ENCODE peak calls at places on chromosomes 1 and 21, in six cellular contexts. F, J, U, H, X and V are unnamed samples.

GRCh38 chr1:116284819-116285390 is 88.1 kb upstream of the ATP1A1 start:
- DNase-seq in F (no peak), J (no peak), U (no peak), H (no peak), X (no peak), V (no peak)

GRCh38 chr1:36109041-36109679 is 15.9 kb downstream of the COL8A2 start:
- DNase-seq in F (no peak), J (no peak), U (no peak), H (no peak), X (no peak), V (no peak)

GRCh38 chr1:220824031-220824989 is 37.6 kb downstream of the MTARC1 start:
- DNase-seq in F (no peak), J (no peak), U (no peak), H (no peak), X (no peak), V (no peak)

GRCh38 chr1:152110365-152110859 is 4.8 kb downstream of the TCHH start:
- DNase-seq in F (no peak), J (peak; percentile 57), U (no peak), H (no peak), X (peak; percentile 28), V (no peak)

GRCh38 chr1:183310753-183311465 is 107.3 kb downstream of the NMNAT2 start:
- DNase-seq in F (no peak), J (no peak), U (no peak), H (peak; percentile 50), X (no peak), V (no peak)

GRCh38 chr1:209926045-209926444 is 12.0 kb upstream of the SYT14 start:
- DNase-seq in F (no peak), J (no peak), U (no peak), H (no peak), X (no peak), V (no peak)

GRCh38 chr1:36203554-36204346 is 20.5 kb upstream of the THRAP3 start:
- DNase-seq in F (no peak), J (peak; percentile 84), U (peak; percentile 24), H (peak; percentile 41), X (peak; percentile 55), V (no peak)

GRCh38 chr1:10510520-10511493 is 36.1 kb downstream of the PEX14 start:
- DNase-seq in F (peak; percentile 72), J (no peak), U (no peak), H (no peak), X (no peak), V (no peak)

GRCh38 chr1:203428981-203429599 is 46.5 kb upstream of the PRELP start:
- DNase-seq in F (no peak), J (no peak), U (no peak), H (no peak), X (no peak), V (peak; percentile 45)

GRCh38 chr1:75203415-75204277 is 69.5 kb downstream of the LHX8 start:
- DNase-seq in F (peak; percentile 7), J (no peak), U (no peak), H (no peak), X (peak; percentile 63), V (peak; percentile 28)

GRCh38 chr1:185337221-185337620 is 20.2 kb upstream of the IVNS1ABP start:
- DNase-seq in F (no peak), J (no peak), U (no peak), H (no peak), X (no peak), V (no peak)

GRCh38 chr1:21655748-21656147 is 13.4 kb downstream of the RAP1GAP start:
- DNase-seq in F (peak; percentile 23), J (no peak), U (no peak), H (no peak), X (peak; percentile 56), V (no peak)

GRCh38 chr1:47709302-47710074 is 271.6 kb downstream of the FOXD2 start:
- DNase-seq in F (no peak), J (no peak), U (no peak), H (peak; percentile 18), X (peak; percentile 92), V (no peak)

GRCh38 chr1:62516600-62516999 is 79.8 kb downstream of the USP1 start:
- DNase-seq in F (no peak), J (no peak), U (no peak), H (no peak), X (no peak), V (no peak)

GRCh38 chr1:218366322-218367052 is 21.4 kb downstream of the TGFB2 start:
- DNase-seq in F (no peak), J (no peak), U (no peak), H (no peak), X (no peak), V (no peak)

GRCh38 chr1:212606734-212607205 is 1.8 kb upstream of the ATF3 start:
- DNase-seq in F (no peak), J (peak; percentile 91), U (peak; percentile 66), H (peak; percentile 77), X (peak; percentile 28), V (no peak)

GRCh38 chr21:31927872-31928476 is 55.2 kb downstream of the HUNK start:
- DNase-seq in F (no peak), J (no peak), U (no peak), H (no peak), X (peak; percentile 23), V (no peak)

GRCh38 chr21:36454079-36454478 is 25.8 kb downstream of the CLDN14 start:
- DNase-seq in F (no peak), J (no peak), U (no peak), H (peak; percentile 42), X (peak; percentile 53), V (no peak)

GRCh38 chr21:29187939-29188338 is 57.5 kb downstream of the MAP3K7CL start:
- DNase-seq in F (no peak), J (no peak), U (peak; percentile 49), H (peak; percentile 75), X (no peak), V (peak; percentile 26)

GRCh38 chr1:20032425-20032824 is 37.6 kb upstream of the PLA2G5 start:
- DNase-seq in F (no peak), J (no peak), U (no peak), H (no peak), X (no peak), V (peak; percentile 93)

GRCh38 chr1:237267743-237268142 is 225.8 kb downstream of the RYR2 start:
- DNase-seq in F (no peak), J (no peak), U (no peak), H (no peak), X (no peak), V (no peak)

GRCh38 chr1:230915079-230915478 is 46.8 kb upstream of the C1orf198 start:
- DNase-seq in F (no peak), J (no peak), U (no peak), H (no peak), X (no peak), V (no peak)

GRCh38 chr1:88773540-88774150 is 89.6 kb downstream of the PKN2 start:
- DNase-seq in F (peak; percentile 44), J (no peak), U (no peak), H (no peak), X (no peak), V (no peak)

GRCh38 chr1:212566522-212567479 is 41.8 kb upstream of the ATF3 start:
- DNase-seq in F (no peak), J (no peak), U (peak; percentile 53), H (peak; percentile 54), X (no peak), V (no peak)

GRCh38 chr1:216464489-216464888 is 41.2 kb upstream of the USH2A start:
- DNase-seq in F (peak; percentile 89), J (no peak), U (no peak), H (no peak), X (no peak), V (no peak)

GRCh38 chr1:76713535-76713934 is 153.7 kb upstream of the ST6GALNAC5 start:
- DNase-seq in F (no peak), J (no peak), U (no peak), H (no peak), X (no peak), V (no peak)

GRCh38 chr1:64062941-64063581 is 140.4 kb upstream of the UBE2U start:
- DNase-seq in F (no peak), J (no peak), U (no peak), H (no peak), X (no peak), V (no peak)

GRCh38 chr1:152313319-152313801 is 11.7 kb downstream of the FLG start:
- DNase-seq in F (no peak), J (no peak), U (peak; percentile 10), H (no peak), X (no peak), V (no peak)

GRCh38 chr1:151011154-151011850 is 3.1 kb downstream of the PRUNE1 start:
- DNase-seq in F (no peak), J (no peak), U (no peak), H (no peak), X (no peak), V (no peak)

GRCh38 chr1:151009674-151010345 is 1.6 kb downstream of the PRUNE1 start:
- DNase-seq in F (no peak), J (no peak), U (no peak), H (no peak), X (no peak), V (no peak)

GRCh38 chr1:151008244-151009205 is at the start of gene PRUNE1:
- DNase-seq in F (peak; percentile 76), J (peak; percentile 99), U (peak; percentile 97), H (peak; percentile 97), X (peak; percentile 98), V (peak; percentile 91)

GRCh38 chr1:151009206-151009587 is 948 bp downstream of the PRUNE1 start:
- DNase-seq in F (no peak), J (no peak), U (no peak), H (no peak), X (no peak), V (no peak)

GRCh38 chr1:151010346-151010726 is 2.1 kb downstream of the PRUNE1 start:
- DNase-seq in F (no peak), J (no peak), U (no peak), H (no peak), X (no peak), V (no peak)
- H3K4me3 ChIP-seq in F (no peak overlapping the region), J (no peak overlapping the region), U (no peak overlapping the region), H (no peak overlapping the region), X (no peak overlapping the region), V (no peak overlapping the region)

GRCh38 chr1:189706594-189706993 is 771.1 kb downstream of the BRINP3 start:
- DNase-seq in F (no peak), J (no peak), U (no peak), H (no peak), X (no peak), V (no peak)

DNA sequence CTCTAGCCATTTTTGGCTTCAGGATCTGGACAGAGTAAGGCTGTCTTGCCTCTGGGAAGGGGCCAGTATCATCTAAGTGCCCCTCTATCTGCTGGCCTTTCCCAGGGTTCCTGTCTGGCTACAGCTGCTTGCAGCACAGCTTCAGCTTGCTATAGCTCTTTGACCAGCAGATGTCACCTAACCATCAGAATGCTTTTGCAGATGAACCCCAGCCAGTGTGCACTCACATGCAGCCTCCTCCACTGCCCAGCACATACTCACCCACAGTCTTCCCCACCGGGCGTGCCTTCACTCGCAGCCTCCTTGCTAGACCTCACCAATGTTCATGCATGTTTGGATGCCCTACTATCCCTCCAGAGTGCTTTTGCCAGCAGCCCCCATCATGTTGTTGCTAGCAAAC is 769.0 kb downstream of the BRINP3 start:
- DNase-seq in F (no peak), J (no peak), U (no peak), H (no peak), X (peak; percentile 51), V (no peak)
- TF ChIP-seq CTCF in F (no peak), J (no peak), U (no peak), H (no peak), X (peak; percentile 42), V (peak; percentile 32)

GRCh38 chr1:214419650-214420049 is 131.8 kb downstream of the PTPN14 start:
- DNase-seq in F (no peak), J (no peak), U (no peak), H (no peak), X (peak; percentile 49), V (no peak)
- H3K4me3 ChIP-seq in F (no peak overlapping the region), J (no peak overlapping the region), U (no peak overlapping the region), H (no peak overlapping the region), X (no peak overlapping the region), V (no peak overlapping the region)

GRCh38 chr1:94572780-94573179 is 31.2 kb upstream of the F3 start:
- DNase-seq in F (no peak), J (no peak), U (no peak), H (no peak), X (no peak), V (no peak)
- TF ChIP-seq CTCF in F (no peak), J (no peak), U (no peak), H (no peak), X (no peak), V (no peak)